ENCODE peak calls at places on chromosomes 12 and 14, in six cellular contexts. One of them, this sample, is unnamed.

GRCh38 chr12:26338574-26339572 is 143.5 kb downstream of the SSPN start:
- DNase-seq in A673: no peak
- DNase-seq in tibial artery: no peak
- DNase-seq in foreskin keratinocyte: peak
- DNase-seq in cardiac muscle cell: peak
- DNase-seq in activated T-cell treated with anti-CD3 and anti-CD28 coated beads for 24 hours: no peak
- DNase-seq in this sample: peak

GRCh38 chr12:81170072-81170471 is 92.2 kb downstream of the ACSS3 start:
- DNase-seq in A673: no peak
- DNase-seq in tibial artery: no peak
- DNase-seq in foreskin keratinocyte: peak
- DNase-seq in cardiac muscle cell: peak
- DNase-seq in activated T-cell treated with anti-CD3 and anti-CD28 coated beads for 24 hours: no peak
- DNase-seq in this sample: peak

GRCh38 chr14:68563256-68564131 is 229.4 kb downstream of the ZFP36L1 start:
- DNase-seq in A673: no peak
- DNase-seq in tibial artery: peak
- DNase-seq in foreskin keratinocyte: peak
- DNase-seq in cardiac muscle cell: peak
- DNase-seq in activated T-cell treated with anti-CD3 and anti-CD28 coated beads for 24 hours: no peak
- DNase-seq in this sample: no peak

GRCh38 chr14:101665478-101666078 is 95.9 kb upstream of the PPP2R5C start:
- DNase-seq in A673: peak
- DNase-seq in tibial artery: no peak
- DNase-seq in foreskin keratinocyte: peak
- DNase-seq in cardiac muscle cell: peak
- DNase-seq in activated T-cell treated with anti-CD3 and anti-CD28 coated beads for 24 hours: peak
- DNase-seq in this sample: peak

GRCh38 chr14:58865520-58866281 is 227.9 kb downstream of the DACT1 start:
- DNase-seq in A673: no peak
- DNase-seq in tibial artery: no peak
- DNase-seq in foreskin keratinocyte: no peak
- DNase-seq in cardiac muscle cell: peak
- DNase-seq in activated T-cell treated with anti-CD3 and anti-CD28 coated beads for 24 hours: no peak
- DNase-seq in this sample: no peak

GRCh38 chr12:108349245-108349644 is 10.1 kb upstream of the CMKLR1 start:
- DNase-seq in A673: no peak
- DNase-seq in tibial artery: peak
- DNase-seq in foreskin keratinocyte: no peak
- DNase-seq in cardiac muscle cell: no peak
- DNase-seq in activated T-cell treated with anti-CD3 and anti-CD28 coated beads for 24 hours: no peak
- DNase-seq in this sample: no peak

GRCh38 chr12:24111101-24111500 is 161.6 kb upstream of the SOX5 start:
- DNase-seq in A673: peak
- DNase-seq in tibial artery: no peak
- DNase-seq in foreskin keratinocyte: peak
- DNase-seq in cardiac muscle cell: no peak
- DNase-seq in activated T-cell treated with anti-CD3 and anti-CD28 coated beads for 24 hours: no peak
- DNase-seq in this sample: peak

GRCh38 chr12:49332441-49332861 is 4.5 kb downstream of the C1QL4 start:
- DNase-seq in A673: no peak
- DNase-seq in tibial artery: no peak
- DNase-seq in foreskin keratinocyte: no peak
- DNase-seq in cardiac muscle cell: no peak
- DNase-seq in activated T-cell treated with anti-CD3 and anti-CD28 coated beads for 24 hours: no peak
- DNase-seq in this sample: no peak

GRCh38 chr12:11310336-11310735 is at the start of gene PRB4:
- DNase-seq in A673: no peak
- DNase-seq in tibial artery: no peak
- DNase-seq in foreskin keratinocyte: no peak
- DNase-seq in cardiac muscle cell: no peak
- DNase-seq in activated T-cell treated with anti-CD3 and anti-CD28 coated beads for 24 hours: no peak
- DNase-seq in this sample: no peak

GRCh38 chr14:85417396-85417795 is 112.5 kb upstream of the FLRT2 start:
- DNase-seq in A673: no peak
- DNase-seq in tibial artery: no peak
- DNase-seq in foreskin keratinocyte: no peak
- DNase-seq in cardiac muscle cell: no peak
- DNase-seq in activated T-cell treated with anti-CD3 and anti-CD28 coated beads for 24 hours: no peak
- DNase-seq in this sample: no peak

GRCh38 chr14:32693114-32693513 is 245.6 kb upstream of the NPAS3 start:
- DNase-seq in A673: no peak
- DNase-seq in tibial artery: no peak
- DNase-seq in foreskin keratinocyte: no peak
- DNase-seq in cardiac muscle cell: peak
- DNase-seq in activated T-cell treated with anti-CD3 and anti-CD28 coated beads for 24 hours: no peak
- DNase-seq in this sample: no peak

GRCh38 chr14:61565181-61565580 is 130.1 kb upstream of the HIF1A start:
- DNase-seq in A673: no peak
- DNase-seq in tibial artery: no peak
- DNase-seq in foreskin keratinocyte: no peak
- DNase-seq in cardiac muscle cell: no peak
- DNase-seq in activated T-cell treated with anti-CD3 and anti-CD28 coated beads for 24 hours: no peak
- DNase-seq in this sample: no peak

GRCh38 chr12:8681129-8681902 is 16.5 kb upstream of the RIMKLB start:
- DNase-seq in A673: no peak
- DNase-seq in tibial artery: no peak
- DNase-seq in foreskin keratinocyte: peak
- DNase-seq in cardiac muscle cell: peak
- DNase-seq in activated T-cell treated with anti-CD3 and anti-CD28 coated beads for 24 hours: no peak
- DNase-seq in this sample: peak

GRCh38 chr14:20455355-20456300 is 602 bp downstream of the APEX1 start:
- DNase-seq in A673: no peak
- DNase-seq in tibial artery: no peak
- DNase-seq in foreskin keratinocyte: peak
- DNase-seq in cardiac muscle cell: peak
- DNase-seq in activated T-cell treated with anti-CD3 and anti-CD28 coated beads for 24 hours: no peak
- DNase-seq in this sample: peak

GRCh38 chr12:95440401-95440800 is 33.6 kb upstream of the METAP2 start:
- DNase-seq in A673: peak
- DNase-seq in tibial artery: no peak
- DNase-seq in foreskin keratinocyte: no peak
- DNase-seq in cardiac muscle cell: peak
- DNase-seq in activated T-cell treated with anti-CD3 and anti-CD28 coated beads for 24 hours: no peak
- DNase-seq in this sample: no peak

GRCh38 chr14:69152181-69152943 is 557 bp downstream of the DCAF5 start:
- DNase-seq in A673: peak
- DNase-seq in tibial artery: peak
- DNase-seq in foreskin keratinocyte: no peak
- DNase-seq in cardiac muscle cell: peak
- DNase-seq in activated T-cell treated with anti-CD3 and anti-CD28 coated beads for 24 hours: no peak
- DNase-seq in this sample: peak

GRCh38 chr12:96247567-96247962 is 53.4 kb downstream of the ELK3 start:
- DNase-seq in A673: no peak
- DNase-seq in tibial artery: no peak
- DNase-seq in foreskin keratinocyte: no peak
- DNase-seq in cardiac muscle cell: no peak
- DNase-seq in activated T-cell treated with anti-CD3 and anti-CD28 coated beads for 24 hours: no peak
- DNase-seq in this sample: no peak